ENCODE peak calls at places on chromosomes 13 and 19, in ten cellular contexts. D, N, M, J, K, X, Q, P, I and S are unnamed samples.

GRCh38 chr13:40787062-40787461 is 2.3 kb upstream of the SLC25A15 start:
- DNase-seq in M (no peak), N (no peak), D (no peak), J (no peak), X (no peak), P (no peak), K (peak; percentile 77), Q (no peak), I (no peak), S (no peak)

GRCh38 chr19:10812902-10813404 is 23.1 kb downstream of the TMED1 start:
- DNase-seq in Q (peak; percentile 76), P (peak; percentile 14), J (peak; percentile 70), M (no peak), N (peak; percentile 83), K (peak; percentile 80), D (peak; percentile 31), X (no peak), I (no peak), S (no peak)

GRCh38 chr13:36088463-36088862 is 42.7 kb downstream of the DCLK1 start:
- DNase-seq in I (no peak), Q (no peak), J (no peak), K (no peak), M (no peak), D (no peak), P (no peak), X (no peak), N (no peak), S (no peak)

GRCh38 chr19:1264801-1265610 is 4.1 kb upstream of the CIRBP start:
- DNase-seq in D (no peak), J (no peak), M (peak; percentile 79), Q (peak; percentile 66), K (peak; percentile 97), X (no peak), I (no peak), P (no peak), N (peak; percentile 92), S (no peak)

GRCh38 chr19:38711726-38712153 is 32.5 kb downstream of the CAPN12 start:
- DNase-seq in Q (no peak), K (peak; percentile 56), N (peak; percentile 90), D (no peak), I (no peak), J (no peak), X (no peak), M (peak; percentile 68), P (no peak), S (no peak)

GRCh38 chr13:112990783-112991182 is 21.8 kb downstream of the MCF2L start:
- DNase-seq in I (no peak), Q (no peak), M (no peak), D (no peak), P (no peak), J (peak; percentile 30), X (peak; percentile 81), K (no peak), N (no peak), S (no peak)

GRCh38 chr13:111187879-111188643 is 73.0 kb downstream of the ARHGEF7 start:
- DNase-seq in P (no peak), D (no peak), N (no peak), X (no peak), Q (no peak), I (no peak), M (no peak), J (no peak), K (no peak), S (no peak)

GRCh38 chr13:40539954-40540706 is 126.3 kb downstream of the FOXO1 start:
- DNase-seq in D (no peak), J (no peak), K (peak; percentile 93), M (no peak), Q (no peak), X (no peak), I (no peak), P (no peak), N (peak; percentile 59), S (peak; percentile 15)

GRCh38 chr19:38658462-38659306 is 11.2 kb downstream of the ACTN4 start:
- DNase-seq in J (peak; percentile 11), N (peak; percentile 98), P (no peak), M (no peak), Q (peak; percentile 67), D (peak; percentile 86), X (no peak), I (no peak), K (peak; percentile 93), S (peak; percentile 100)

GRCh38 chr13:72850959-72851677 is 69.2 kb downstream of the PIBF1 start:
- DNase-seq in Q (no peak), P (no peak), X (no peak), K (no peak), N (no peak), M (peak; percentile 27), J (no peak), I (no peak), D (no peak), S (no peak)

GRCh38 chr19:12464769-12465725 is 19.6 kb downstream of the ZNF709 start:
- DNase-seq in K (no peak), X (no peak), N (no peak), J (no peak), P (no peak), I (no peak), M (no peak), D (no peak), Q (no peak), S (no peak)

GRCh38 chr13:83722443-83722842 is 159.8 kb downstream of the SLITRK1 start:
- DNase-seq in I (no peak), X (no peak), P (no peak), J (no peak), D (no peak), M (no peak), N (no peak), K (no peak), Q (no peak), S (no peak)

GRCh38 chr19:54312436-54313362 is at the start of gene LILRA5:
- DNase-seq in K (no peak), P (no peak), M (peak; percentile 58), J (peak; percentile 84), N (no peak), Q (no peak), D (peak; percentile 33), I (no peak), X (peak; percentile 82), S (no peak)

GRCh38 chr19:2477732-2478191 is 1.8 kb downstream of the GADD45B start:
- DNase-seq in M (peak; percentile 44), D (peak; percentile 25), K (peak; percentile 48), N (peak; percentile 49), Q (no peak), X (peak; percentile 63), J (peak; percentile 64), I (no peak), P (no peak), S (no peak)

GRCh38 chr13:113216165-113217056 is 7.0 kb downstream of the CUL4A start:
- DNase-seq in Q (no peak), I (no peak), X (no peak), D (peak; percentile 38), K (peak; percentile 60), J (no peak), P (no peak), N (peak; percentile 21), M (peak; percentile 65), S (no peak)

GRCh38 chr13:50222569-50223332 is 207.5 kb downstream of the KCNRG start:
- DNase-seq in I (peak; percentile 49), P (peak; percentile 10), Q (no peak), M (peak; percentile 87), D (peak; percentile 46), X (peak; percentile 76), N (peak; percentile 27), K (no peak), J (peak; percentile 91), S (no peak)

GRCh38 chr13:41935501-41935900 is 25.4 kb downstream of the VWA8 start:
- DNase-seq in J (no peak), Q (no peak), N (no peak), M (no peak), K (no peak), I (no peak), D (no peak), X (no peak), P (no peak), S (no peak)

GRCh38 chr19:51441410-51442390 is 16.6 kb downstream of the SIGLEC8 start:
- DNase-seq in J (no peak), M (no peak), I (no peak), X (peak; percentile 29), D (no peak), Q (no peak), N (peak; percentile 45), P (no peak), K (peak; percentile 46), S (no peak)

GRCh38 chr13:98658131-98658530 is 81.2 kb upstream of the STK24 start:
- DNase-seq in J (no peak), X (no peak), D (no peak), P (no peak), Q (no peak), N (no peak), K (no peak), M (no peak), I (no peak), S (no peak)

GRCh38 chr19:10789876-10790275 is 46.1 kb downstream of the TMED1 start:
- DNase-seq in K (no peak), Q (no peak), D (no peak), J (no peak), N (no peak), X (no peak), M (no peak), P (no peak), I (no peak), S (no peak)

GRCh38 chr19:55491546-55492360 is 3.5 kb downstream of the SSC5D start:
- DNase-seq in J (peak; percentile 62), K (no peak), P (no peak), I (no peak), N (no peak), Q (no peak), X (peak; percentile 88), D (no peak), M (peak; percentile 18), S (no peak)

GRCh38 chr13:98533912-98534311 is 43.0 kb downstream of the STK24 start:
- DNase-seq in J (no peak), X (no peak), D (no peak), I (no peak), Q (no peak), P (no peak), K (no peak), M (no peak), N (no peak), S (no peak)

GRCh38 chr13:55347528-55347927 is 1793.2 kb upstream of the PRR20A start:
- DNase-seq in Q (no peak), P (no peak), J (no peak), D (no peak), N (no peak), I (no peak), M (no peak), K (no peak), X (no peak), S (no peak)

GRCh38 chr13:65725001-65725400 is 1505.1 kb downstream of the PCDH9 start:
- DNase-seq in Q (no peak), M (no peak), D (no peak), J (no peak), N (no peak), I (no peak), X (no peak), P (no peak), K (no peak), S (no peak)

GRCh38 chr13:99983401-99984133 is 2.0 kb downstream of the ZIC2 start:
- DNase-seq in M (no peak), I (no peak), P (no peak), D (peak; percentile 0), K (no peak), J (no peak), X (no peak), Q (no peak), N (no peak), S (no peak)

GRCh38 chr19:40805258-40805868 is 6.4 kb downstream of the EGLN2 start:
- DNase-seq in K (no peak), D (no peak), P (no peak), I (no peak), N (no peak), Q (no peak), J (no peak), X (no peak), M (peak; percentile 61), S (no peak)

GRCh38 chr19:41802770-41803169 is 6.4 kb downstream of the CEACAM3 start:
- DNase-seq in N (no peak), K (no peak), I (no peak), Q (no peak), D (no peak), J (no peak), X (no peak), M (no peak), P (no peak), S (no peak)

GRCh38 chr19:52748336-52748950 is 13.6 kb upstream of the ZNF611 start:
- DNase-seq in X (peak; percentile 49), D (peak; percentile 80), J (no peak), I (no peak), P (no peak), Q (no peak), K (peak; percentile 35), N (peak; percentile 20), M (no peak), S (no peak)